ENCODE peak calls at places on chromosomes 1 and 21, in ten cellular contexts. I is left colon; Y is activated T-helper 1 cell treated with anti-CD3 and anti-CD28 coated beads, Interleukin-2, amount 50 U/mL, for 16 hours; S is activated naive CD4-positive, alpha-beta T cell; Z is gastrocnemius medialis; T is omental fat pad; H is tibial artery; E is stimulated activated naive B cell treated with anti-CD40 and anti-IgM and Interleukin-4, amounts not matched to agents 10 μg/mL and 1 μg/mL and 100 μg/mL, for 72 hours; W is NCI-H460; D is M059J. J is an unnamed sample.

GRCh38 chr1:186330758-186331157 is 44.3 kb downstream of the TPR start:
- DNase-seq in T (no peak), H (no peak), I (no peak), Y (no peak), E (no peak), S (no peak), D (no peak), W (no peak), Z (no peak), J (no peak)

GRCh38 chr1:198018529-198018928 is 101.4 kb downstream of the LHX9 start:
- DNase-seq in S (no peak), T (no peak), D (peak; percentile 100), H (no peak), I (no peak), Z (no peak), W (peak; percentile 7), Y (no peak), E (no peak), J (no peak)

GRCh38 chr1:6588893-6589481 is 9.2 kb downstream of the ZBTB48 start:
- DNase-seq in Y (no peak), I (no peak), H (no peak), Z (peak; percentile 83), W (no peak), D (no peak), T (no peak), E (no peak), S (no peak), J (no peak)

GRCh38 chr1:25031966-25032667 is 102.0 kb upstream of the RUNX3 start:
- DNase-seq in Y (peak; percentile 38), Z (no peak), S (no peak), D (no peak), H (no peak), T (no peak), E (peak; percentile 74), I (no peak), W (peak; percentile 30), J (no peak)

GRCh38 chr1:104132386-104132973 is 382.8 kb downstream of the AMY1C start:
- DNase-seq in I (no peak), S (no peak), E (no peak), H (no peak), D (peak; percentile 15), T (no peak), W (peak; percentile 47), Y (no peak), Z (no peak), J (no peak)

GRCh38 chr1:10052347-10052746 is 19.6 kb downstream of the UBE4B start:
- DNase-seq in W (no peak), Z (peak; percentile 35), E (no peak), T (no peak), H (peak; percentile 23), S (no peak), Y (no peak), I (no peak), D (no peak), J (no peak)

GRCh38 chr1:21559788-21560567 is 50.8 kb downstream of the ALPL start:
- DNase-seq in T (no peak), H (no peak), S (no peak), E (no peak), Z (no peak), I (no peak), Y (no peak), W (no peak), D (no peak), J (no peak)

GRCh38 chr1:39490596-39491145 is 765 bp upstream of the BMP8A start:
- DNase-seq in W (no peak), S (peak; percentile 28), Y (no peak), T (no peak), Z (no peak), D (no peak), E (no peak), H (no peak), I (no peak), J (no peak)

GRCh38 chr1:182087304-182087703 is 25.8 kb upstream of the ZNF648 start:
- DNase-seq in I (no peak), E (no peak), S (no peak), H (no peak), W (no peak), Z (no peak), T (no peak), D (no peak), Y (no peak), J (no peak)

GRCh38 chr1:230909974-230910754 is 41.8 kb upstream of the C1orf198 start:
- DNase-seq in Z (peak; percentile 56), I (peak; percentile 34), E (no peak), T (no peak), W (no peak), Y (no peak), D (no peak), S (no peak), H (peak; percentile 87), J (no peak)

GRCh38 chr1:47963568-47963973 is 33.6 kb downstream of the TRABD2B start:
- DNase-seq in T (no peak), W (no peak), E (no peak), Z (peak; percentile 60), D (no peak), Y (no peak), H (peak; percentile 88), I (peak; percentile 32), S (no peak), J (no peak)

GRCh38 chr1:229843627-229844238 is 217.7 kb downstream of the URB2 start:
- DNase-seq in W (peak; percentile 28), S (no peak), Z (peak; percentile 91), T (no peak), E (no peak), D (peak; percentile 60), I (peak; percentile 75), H (no peak), Y (no peak), J (no peak)

GRCh38 chr1:241610056-241610815 is 29.9 kb downstream of the CHML start:
- DNase-seq in E (no peak), S (no peak), Z (no peak), T (no peak), D (peak; percentile 88), I (peak; percentile 39), W (peak; percentile 81), H (no peak), Y (no peak), J (no peak)

GRCh38 chr1:32884726-32885125 is 1.6 kb upstream of the HPCA start:
- DNase-seq in Z (no peak), S (no peak), W (no peak), Y (no peak), H (no peak), E (no peak), I (no peak), T (no peak), D (no peak), J (no peak)

GRCh38 chr1:21594935-21595897 is 73.9 kb downstream of the RAP1GAP start:
- DNase-seq in I (no peak), Z (no peak), D (peak; percentile 66), W (peak; percentile 38), H (no peak), E (peak; percentile 26), T (peak; percentile 48), S (no peak), Y (no peak), J (no peak)

GRCh38 chr1:207869859-207870258 is 41.1 kb downstream of the CD34 start:
- DNase-seq in D (no peak), W (no peak), E (no peak), I (peak; percentile 62), S (no peak), Y (no peak), T (no peak), H (no peak), Z (no peak), J (no peak)

GRCh38 chr21:43814215-43815106 is 25.1 kb downstream of the RRP1 start:
- DNase-seq in H (no peak), Y (no peak), S (no peak), Z (no peak), D (peak; percentile 36), E (no peak), W (no peak), I (no peak), T (no peak), J (no peak)